ENCODE peak calls at places on chromosomes 2 and 18, in five cellular contexts. Q, P, G, E and F are unnamed samples.

GRCh38 chr2:225165052-225165451 is 122.8 kb upstream of the DOCK10 start:
- DNase-seq in Q (no peak), P (peak), G (peak), E (no peak), F (no peak)

GRCh38 chr2:63027220-63027619 is 23.4 kb upstream of the OTX1 start:
- DNase-seq in G (no peak), P (no peak), E (no peak), Q (no peak), F (no peak)

GRCh38 chr2:42363413-42363812 is 2.4 kb upstream of the COX7A2L start:
- DNase-seq in E (no peak), P (no peak), G (no peak), Q (no peak), F (no peak)

GRCh38 chr2:102187191-102188150 is 648 bp downstream of the IL1RL2 start:
- DNase-seq in E (peak), P (peak), G (peak), Q (no peak), F (no peak)

GRCh38 chr2:198706683-198707082 is 751.1 kb downstream of the SATB2 start:
- DNase-seq in E (no peak), Q (no peak), P (no peak), G (no peak), F (no peak)

GRCh38 chr2:157692768-157693167 is 64.1 kb upstream of the ACVR1C start:
- DNase-seq in G (peak), P (peak), E (no peak), Q (peak), F (peak)

GRCh38 chr2:159140070-159140774 is 146.3 kb downstream of the WDSUB1 start:
- DNase-seq in P (peak), E (no peak), G (peak), Q (no peak), F (peak)

GRCh38 chr2:171910494-171910893 is 11.8 kb upstream of the HAT1 start:
- DNase-seq in E (no peak), P (no peak), Q (no peak), G (no peak), F (no peak)

GRCh38 chr2:176395273-176395854 is 126.1 kb downstream of the MTX2 start:
- DNase-seq in Q (no peak), E (no peak), P (peak), G (peak), F (no peak)

GRCh38 chr18:75226301-75226955 is 15.8 kb downstream of the TSHZ1 start:
- DNase-seq in G (no peak), E (no peak), P (peak), Q (no peak), F (no peak)

GRCh38 chr18:79515944-79516351 is 120.2 kb downstream of the NFATC1 start:
- DNase-seq in G (no peak), E (no peak), Q (no peak), P (no peak), F (no peak)

GRCh38 chr18:31631526-31631925 is 39.8 kb downstream of the TTR start:
- DNase-seq in E (no peak), P (no peak), Q (no peak), G (no peak), F (no peak)

DNA sequence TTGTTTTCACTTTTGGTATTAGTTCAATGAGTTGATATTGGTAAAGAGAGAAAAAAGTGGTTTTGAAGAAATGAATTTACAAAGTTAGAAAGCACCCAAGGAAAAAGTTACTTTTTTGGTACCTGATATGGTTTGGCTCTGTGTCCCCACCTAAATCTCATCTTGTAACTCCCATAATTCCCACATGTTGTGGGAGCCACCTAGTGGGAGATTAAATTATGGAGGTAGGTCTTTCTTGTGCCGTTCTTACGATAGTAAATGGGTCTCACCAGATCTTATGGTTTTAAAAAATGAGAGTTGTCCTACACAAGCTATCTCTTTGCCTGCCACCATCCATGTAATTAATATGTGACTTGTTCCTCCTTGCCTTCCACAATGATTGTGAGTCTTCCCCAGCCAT is 965.6 kb upstream of the NRXN1 start:
- DNase-seq in P (no peak), Q (no peak), E (no peak), G (peak), F (no peak)
- TF ChIP-seq CTCF in P (no peak), Q (peak), E (no peak), G (peak), F (no peak)

GRCh38 chr2:144015655-144016245 is 504.2 kb downstream of the ZEB2 start:
- DNase-seq in Q (no peak), P (peak), E (no peak), G (peak), F (no peak)
- H3K4me3 ChIP-seq in Q (no peak), P (no peak), E (no peak), G (no peak), F (no peak)

GRCh38 chr2:133676392-133677130 is 108.3 kb upstream of the NCKAP5 start:
- DNase-seq in P (peak), E (no peak), G (peak), Q (no peak), F (no peak)

GRCh38 chr2:133674433-133675331 is 106.4 kb upstream of the NCKAP5 start:
- DNase-seq in E (peak), G (peak), Q (peak), P (peak), F (peak)

DNA sequence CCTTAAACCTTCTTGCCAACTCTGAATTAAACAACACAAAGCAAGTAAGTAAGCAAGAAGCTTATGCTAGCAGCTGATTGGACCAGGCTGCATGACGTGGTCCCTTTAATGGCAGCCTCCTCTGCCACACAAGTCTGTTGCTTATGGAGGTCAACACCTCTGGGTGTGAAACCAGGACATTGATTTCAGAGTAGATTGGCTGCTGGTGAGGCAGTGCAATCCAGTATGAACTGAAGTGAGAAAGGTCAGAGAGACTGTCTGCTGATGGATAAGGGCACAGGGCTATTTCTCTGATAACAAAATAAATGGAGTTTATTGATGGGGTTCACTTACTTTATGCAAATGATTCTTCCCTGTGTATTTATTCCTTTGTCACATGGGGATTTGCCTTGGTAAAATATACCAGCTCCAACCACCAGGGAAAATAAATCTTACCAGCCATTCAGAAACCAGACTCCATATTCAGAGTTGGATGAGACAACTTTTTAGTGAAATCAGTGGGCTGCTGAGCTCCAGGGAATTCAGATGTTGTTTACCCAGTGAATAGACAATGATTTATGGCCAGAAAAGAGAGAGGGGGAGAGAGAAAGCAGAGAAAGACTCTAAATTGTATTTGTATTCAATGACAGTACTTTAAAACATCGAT is 112.3 kb upstream of the NCKAP5 start:
- DNase-seq in E (no peak), P (no peak), Q (no peak), G (no peak), F (no peak)
- TF ChIP-seq CTCF in E (no peak), P (no peak), Q (no peak), G (no peak), F (no peak)

GRCh38 chr18:13217971-13218375 is 587 bp upstream of the LDLRAD4 start:
- DNase-seq in G (no peak), E (no peak), P (no peak), Q (no peak), F (no peak)
- H3K4me3 ChIP-seq in G (no peak), E (peak), P (peak), Q (peak), F (no peak)

GRCh38 chr2:74482801-74483674 is at the start of the genes CCDC142 and TTC31:
- DNase-seq in G (peak), Q (peak), E (peak), P (peak), F (peak)
- TF ChIP-seq CTCF in G (peak), Q (peak), E (peak), P (peak), F (peak)